ENCODE peak calls at places on chromosomes 16 and 17, in four cellular contexts. One of them, this sample, is unnamed.

GRCh38 chr17:74935585-74936469 is at the start of gene OTOP3:
- DNase-seq in WTC11: peak
- DNase-seq in K562: no peak
- DNase-seq in HepG2: no peak
- DNase-seq in this sample: peak

GRCh38 chr17:80362428-80363119 is 52.4 kb upstream of the ENDOV start:
- DNase-seq in K562: peak
- DNase-seq in WTC11: no peak
- DNase-seq in HepG2: no peak
- DNase-seq in this sample: no peak

GRCh38 chr17:82432017-82432416 is 13.6 kb upstream of the OGFOD3 start:
- DNase-seq in HepG2: no peak
- DNase-seq in K562: no peak
- DNase-seq in WTC11: no peak
- DNase-seq in this sample: no peak

GRCh38 chr17:64146418-64147109 is 16.6 kb upstream of the ERN1 start:
- DNase-seq in K562: peak
- DNase-seq in WTC11: peak
- DNase-seq in HepG2: peak
- DNase-seq in this sample: peak

GRCh38 chr17:46044286-46044928 is 45.4 kb downstream of the STH start:
- DNase-seq in K562: peak
- DNase-seq in WTC11: peak
- DNase-seq in HepG2: peak
- DNase-seq in this sample: peak

GRCh38 chr16:1422076-1422475 is 1.5 kb upstream of the UQCC4 start:
- DNase-seq in K562: no peak
- DNase-seq in WTC11: no peak
- DNase-seq in HepG2: no peak
- DNase-seq in this sample: no peak

GRCh38 chr16:77945126-77945525 is 77.2 kb upstream of the CLEC3A start:
- DNase-seq in WTC11: no peak
- DNase-seq in HepG2: no peak
- DNase-seq in K562: no peak
- DNase-seq in this sample: no peak

GRCh38 chr17:7293131-7293557 is 1.3 kb downstream of the YBX2 start:
- DNase-seq in K562: peak
- DNase-seq in WTC11: no peak
- DNase-seq in HepG2: no peak
- DNase-seq in this sample: peak

GRCh38 chr16:86363057-86363490 is 147.3 kb upstream of the FOXF1 start:
- DNase-seq in HepG2: no peak
- DNase-seq in WTC11: no peak
- DNase-seq in K562: no peak
- DNase-seq in this sample: no peak
- TF ChIP-seq FOXJ3 in HepG2: no peak
- TF ChIP-seq FOXJ3 in WTC11: no peak
- TF ChIP-seq FOXJ3 in K562: no peak
- TF ChIP-seq FOXJ3 in this sample: no peak

GRCh38 chr17:47237841-47238240 is 15.8 kb upstream of the ITGB3 start:
- DNase-seq in WTC11: no peak
- DNase-seq in K562: no peak
- DNase-seq in HepG2: no peak
- DNase-seq in this sample: no peak

GRCh38 chr17:47240806-47241205 is 12.8 kb upstream of the ITGB3 start:
- DNase-seq in HepG2: no peak
- DNase-seq in WTC11: no peak
- DNase-seq in K562: no peak
- DNase-seq in this sample: no peak

GRCh38 chr17:47240375-47240764 is 13.3 kb upstream of the ITGB3 start:
- DNase-seq in K562: no peak
- DNase-seq in WTC11: no peak
- DNase-seq in HepG2: no peak
- DNase-seq in this sample: peak

GRCh38 chr17:47238321-47239010 is 15.2 kb upstream of the ITGB3 start:
- DNase-seq in WTC11: no peak
- DNase-seq in K562: no peak
- DNase-seq in HepG2: no peak
- DNase-seq in this sample: no peak

DNA sequence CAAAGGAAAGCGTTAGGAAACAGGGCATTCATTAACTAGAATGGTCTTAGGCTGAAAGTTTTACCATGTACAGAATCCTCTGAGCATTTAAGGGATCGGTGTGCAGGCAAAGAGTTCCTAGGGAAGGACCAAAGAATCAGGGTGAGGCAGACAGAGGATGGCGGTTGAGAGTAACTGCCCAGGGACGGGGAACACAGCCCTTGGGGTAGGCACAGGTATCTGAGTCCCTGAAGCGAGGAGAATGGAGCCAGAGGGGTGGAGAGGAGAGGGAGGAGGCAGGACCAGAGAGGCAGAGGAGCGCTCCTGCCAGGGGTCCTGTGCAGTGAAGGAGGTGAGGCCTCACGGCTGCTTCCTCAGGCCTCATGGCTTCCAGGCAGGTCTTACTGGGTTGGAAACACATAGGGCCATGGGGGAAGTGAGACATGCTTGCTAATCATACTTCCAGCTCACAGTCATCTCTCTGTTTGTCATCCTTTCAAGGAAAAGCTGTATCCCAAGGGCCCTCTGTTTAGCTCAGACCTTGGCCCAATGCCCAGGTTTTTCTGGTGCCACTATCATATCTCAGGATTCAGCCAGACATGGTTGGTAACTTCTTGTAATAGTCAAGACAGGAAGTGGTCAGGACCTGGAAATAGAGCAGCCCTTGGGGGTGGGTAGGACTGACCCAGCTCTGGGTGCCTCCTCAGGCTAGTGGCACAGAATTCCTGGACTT is 13.8 kb upstream of the ITGB3 start:
- DNase-seq in HepG2: no peak
- DNase-seq in WTC11: no peak
- DNase-seq in K562: peak
- DNase-seq in this sample: peak
- TF ChIP-seq FOXJ3 in HepG2: no peak
- TF ChIP-seq FOXJ3 in WTC11: no peak
- TF ChIP-seq FOXJ3 in K562: no peak
- TF ChIP-seq FOXJ3 in this sample: peak

DNA sequence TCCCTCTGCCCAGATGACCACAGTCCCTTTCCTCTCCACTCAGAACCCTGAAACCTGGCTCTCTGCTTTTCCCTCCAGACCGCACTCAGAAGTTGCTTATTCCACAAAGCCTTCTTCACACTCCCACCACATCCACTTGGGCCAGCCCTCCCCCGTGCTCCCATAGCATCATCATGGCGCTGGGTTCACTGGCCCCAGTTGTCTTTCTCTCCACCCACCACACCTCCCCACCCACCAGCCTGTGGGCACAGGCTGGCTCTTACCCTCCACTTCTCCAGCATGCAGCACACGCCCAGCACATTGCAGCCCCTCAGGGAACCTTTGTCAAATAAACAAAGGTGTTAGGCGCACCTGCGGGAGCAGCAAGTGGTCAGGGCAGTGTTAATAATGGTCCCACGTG is 130.0 kb downstream of the KATNIP start:
- DNase-seq in HepG2: no peak
- DNase-seq in K562: no peak
- DNase-seq in WTC11: no peak
- DNase-seq in this sample: no peak
- TF ChIP-seq FOXJ3 in HepG2: no peak
- TF ChIP-seq FOXJ3 in K562: no peak
- TF ChIP-seq FOXJ3 in WTC11: no peak
- TF ChIP-seq FOXJ3 in this sample: no peak

GRCh38 chr17:27968206-27968732 is 74.2 kb upstream of the NLK start:
- DNase-seq in HepG2: no peak
- DNase-seq in K562: peak
- DNase-seq in WTC11: no peak
- DNase-seq in this sample: peak
- TF ChIP-seq FOXJ3 in HepG2: no peak
- TF ChIP-seq FOXJ3 in K562: no peak
- TF ChIP-seq FOXJ3 in WTC11: no peak
- TF ChIP-seq FOXJ3 in this sample: no peak

GRCh38 chr16:87234601-87235000 is 82.6 kb downstream of the C16orf95 start:
- DNase-seq in K562: no peak
- DNase-seq in WTC11: no peak
- DNase-seq in HepG2: no peak
- DNase-seq in this sample: no peak

GRCh38 chr16:87236516-87237115 is 80.6 kb downstream of the C16orf95 start:
- DNase-seq in K562: no peak
- DNase-seq in HepG2: no peak
- DNase-seq in WTC11: no peak
- DNase-seq in this sample: no peak

GRCh38 chr16:87238371-87238715 is 78.8 kb downstream of the C16orf95 start:
- DNase-seq in WTC11: no peak
- DNase-seq in HepG2: no peak
- DNase-seq in K562: no peak
- DNase-seq in this sample: no peak

GRCh38 chr16:87233928-87234327 is 83.3 kb downstream of the C16orf95 start:
- DNase-seq in WTC11: peak
- DNase-seq in K562: peak
- DNase-seq in HepG2: peak
- DNase-seq in this sample: no peak

GRCh38 chr16:87235810-87236515 is 81.2 kb downstream of the C16orf95 start:
- DNase-seq in K562: no peak
- DNase-seq in WTC11: peak
- DNase-seq in HepG2: no peak
- DNase-seq in this sample: no peak
- TF ChIP-seq FOXJ3 in K562: no peak
- TF ChIP-seq FOXJ3 in WTC11: no peak
- TF ChIP-seq FOXJ3 in HepG2: no peak
- TF ChIP-seq FOXJ3 in this sample: no peak

GRCh38 chr17:4980644-4981216 is 6.7 kb downstream of the CAMTA2 start:
- DNase-seq in WTC11: peak
- DNase-seq in K562: peak
- DNase-seq in HepG2: peak
- DNase-seq in this sample: peak
- TF ChIP-seq FOXJ3 in WTC11: no peak
- TF ChIP-seq FOXJ3 in K562: no peak
- TF ChIP-seq FOXJ3 in HepG2: no peak
- TF ChIP-seq FOXJ3 in this sample: no peak

GRCh38 chr16:83906690-83907089 is 7.8 kb downstream of the MLYCD start:
- DNase-seq in HepG2: no peak
- DNase-seq in WTC11: no peak
- DNase-seq in K562: no peak
- DNase-seq in this sample: no peak
- TF ChIP-seq FOXJ3 in HepG2: no peak
- TF ChIP-seq FOXJ3 in WTC11: no peak
- TF ChIP-seq FOXJ3 in K562: no peak
- TF ChIP-seq FOXJ3 in this sample: no peak

DNA sequence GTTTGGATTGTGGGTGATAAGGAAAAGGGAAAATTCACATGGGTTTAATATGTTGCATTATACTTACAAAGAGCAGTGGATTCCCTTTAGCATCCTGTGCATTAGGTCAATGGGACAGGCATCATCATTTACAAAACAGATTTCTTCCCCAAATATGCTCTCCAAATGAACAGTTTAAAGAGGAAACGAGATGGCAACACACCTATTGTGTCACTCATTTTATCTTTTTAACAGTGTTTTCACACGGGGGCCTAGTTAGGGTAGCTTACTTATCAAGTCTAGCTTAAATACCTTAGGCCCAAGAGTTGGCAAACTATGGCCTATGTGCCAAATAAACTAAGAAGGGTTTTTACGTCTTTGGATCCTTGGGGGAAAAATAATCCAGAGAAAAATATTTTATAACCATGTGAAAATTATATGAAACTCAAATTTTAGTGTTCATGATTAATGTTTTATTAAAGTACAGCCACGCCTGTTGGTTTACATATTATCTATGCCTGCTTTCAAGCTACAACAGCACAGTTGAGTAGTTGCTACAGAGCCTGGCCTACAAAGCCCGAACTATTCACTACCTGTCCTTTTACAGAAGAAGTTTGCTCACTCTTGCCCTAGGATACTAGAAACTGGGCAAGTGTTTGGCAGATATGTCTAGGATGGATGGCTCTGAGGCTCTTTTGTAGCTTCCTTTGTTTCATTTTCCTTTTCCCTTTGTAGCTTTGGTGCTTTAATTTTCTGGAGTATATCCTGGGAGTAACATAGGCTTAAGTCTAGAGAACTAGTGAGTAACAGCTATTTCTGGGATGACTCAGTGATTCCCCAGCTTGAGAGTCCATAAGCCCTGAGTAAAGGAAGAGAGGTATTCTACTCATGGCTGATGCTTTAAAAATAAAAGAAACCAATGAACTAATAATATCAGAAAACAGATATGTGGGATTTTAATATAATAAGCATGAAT is 12.4 kb downstream of the NUP93 start:
- DNase-seq in HepG2: no peak
- DNase-seq in K562: peak
- DNase-seq in WTC11: no peak
- DNase-seq in this sample: no peak
- TF ChIP-seq FOXJ3 in HepG2: no peak
- TF ChIP-seq FOXJ3 in K562: no peak
- TF ChIP-seq FOXJ3 in WTC11: no peak
- TF ChIP-seq FOXJ3 in this sample: no peak

This sample was measured in SK-N-SH.